ENCODE peak calls at places on chromosome 7, in six cellular contexts. X, K, P, B, T and I are unnamed samples.

GRCh38 chr7:112143567-112143966 is 62.6 kb downstream of the DOCK4 start:
- DNase-seq in T (no peak), K (no peak), X (no peak), P (no peak), B (no peak), I (no peak)

GRCh38 chr7:16847381-16847860 is 34.4 kb downstream of the AGR3 start:
- DNase-seq in P (no peak), K (no peak), B (no peak), X (peak), T (no peak), I (no peak)

GRCh38 chr7:29609162-29610030 is 45.8 kb downstream of the PRR15 start:
- DNase-seq in X (peak), B (peak), T (no peak), K (peak), P (peak), I (no peak)

GRCh38 chr7:41010418-41010817 is 692.5 kb downstream of the INHBA start:
- DNase-seq in X (no peak), K (no peak), P (no peak), B (no peak), T (no peak), I (no peak)

GRCh38 chr7:101594790-101595189 is 34.3 kb downstream of the MYL10 start:
- DNase-seq in B (no peak), P (no peak), K (no peak), X (no peak), T (no peak), I (no peak)

GRCh38 chr7:110569486-110569885 is 521.4 kb upstream of the LRRN3 start:
- DNase-seq in B (no peak), K (no peak), X (no peak), P (no peak), T (no peak), I (no peak)

GRCh38 chr7:129924602-129925001 is 28.2 kb downstream of the UBE2H start:
- DNase-seq in K (peak), X (no peak), P (no peak), B (no peak), T (no peak), I (no peak)

GRCh38 chr7:98626393-98627061 is 9.4 kb downstream of the NPTX2 start:
- DNase-seq in B (no peak), T (no peak), K (no peak), X (no peak), P (no peak), I (no peak)

GRCh38 chr7:12016439-12016838 is 184.4 kb upstream of the THSD7A start:
- DNase-seq in B (no peak), P (no peak), X (no peak), T (no peak), K (no peak), I (no peak)

GRCh38 chr7:14836571-14837189 is 65.9 kb downstream of the DGKB start:
- DNase-seq in P (peak), T (no peak), K (peak), B (no peak), X (no peak), I (peak)

GRCh38 chr7:19116121-19117080 is 1.0 kb downstream of the TWIST1 start:
- DNase-seq in P (no peak), K (peak), X (no peak), B (no peak), T (no peak), I (peak)

GRCh38 chr7:122305475-122306319 is 1.1 kb upstream of the FEZF1 start:
- DNase-seq in B (no peak), K (peak), P (peak), X (no peak), T (no peak), I (no peak)

GRCh38 chr7:137335814-137336213 is 7.7 kb downstream of the PTN start:
- DNase-seq in K (no peak), P (no peak), B (no peak), X (no peak), T (no peak), I (no peak)

GRCh38 chr7:69656890-69657289 is 58.6 kb downstream of the AUTS2 start:
- DNase-seq in P (no peak), B (no peak), T (no peak), K (no peak), X (no peak), I (no peak)

GRCh38 chr7:109844362-109844761 is 1246.6 kb upstream of the LRRN3 start:
- DNase-seq in T (no peak), K (no peak), X (peak), B (no peak), P (peak), I (no peak)

GRCh38 chr7:351256-351655 is 61.3 kb downstream of the FOXL3 start:
- DNase-seq in P (no peak), X (no peak), T (no peak), K (no peak), B (no peak), I (no peak)

GRCh38 chr7:74176555-74176954 is 2.4 kb downstream of the EIF4H start:
- DNase-seq in K (no peak), P (no peak), X (no peak), T (no peak), B (no peak), I (no peak)

GRCh38 chr7:22231141-22231540 is 125.8 kb downstream of the RAPGEF5 start:
- DNase-seq in T (no peak), B (no peak), X (no peak), K (no peak), P (no peak), I (no peak)

GRCh38 chr7:75762350-75762917 is 9.6 kb downstream of the CCL26 start:
- DNase-seq in K (no peak), T (peak), P (peak), B (peak), X (peak), I (no peak)

GRCh38 chr7:47503283-47503682 is 78.6 kb downstream of the TNS3 start:
- DNase-seq in K (no peak), X (no peak), P (no peak), T (no peak), B (no peak), I (no peak)

GRCh38 chr7:64574481-64575159 is 11.7 kb upstream of the ZNF680 start:
- DNase-seq in B (no peak), X (no peak), K (peak), T (no peak), P (no peak), I (no peak)

GRCh38 chr7:42315631-42316030 is 78.6 kb upstream of the GLI3 start:
- DNase-seq in B (no peak), P (no peak), K (no peak), T (no peak), X (no peak), I (no peak)

GRCh38 chr7:39357648-39358047 is 208.6 kb upstream of the YAE1 start:
- DNase-seq in T (no peak), K (peak), X (no peak), P (peak), B (peak), I (peak)

GRCh38 chr7:118590107-118590506 is 365.6 kb downstream of the ANKRD7 start:
- DNase-seq in B (no peak), X (no peak), K (peak), T (no peak), P (peak), I (peak)

GRCh38 chr7:93442478-93443224 is 131.9 kb downstream of the CALCR start:
- DNase-seq in X (peak), B (peak), K (peak), T (no peak), P (peak), I (peak)

GRCh38 chr7:31069880-31070555 is 17.9 kb downstream of the ADCYAP1R1 start:
- DNase-seq in X (no peak), P (no peak), B (no peak), T (no peak), K (no peak), I (no peak)

GRCh38 chr7:41425926-41426325 is 277.0 kb downstream of the INHBA start:
- DNase-seq in P (no peak), T (no peak), X (no peak), B (no peak), K (no peak), I (no peak)

GRCh38 chr7:112116894-112117293 is 89.3 kb downstream of the DOCK4 start:
- DNase-seq in X (no peak), B (no peak), K (no peak), P (no peak), T (no peak), I (no peak)

GRCh38 chr7:40303996-40304395 is 169.2 kb downstream of the SUGCT start:
- DNase-seq in K (no peak), T (no peak), P (no peak), B (no peak), X (no peak), I (no peak)

GRCh38 chr7:132367007-132367406 is 209.3 kb downstream of the PLXNA4 start:
- DNase-seq in P (no peak), X (no peak), B (no peak), T (no peak), K (no peak), I (no peak)

GRCh38 chr7:74306737-74307469 is 17.7 kb downstream of the CLIP2 start:
- DNase-seq in K (no peak), B (peak), X (no peak), T (no peak), P (no peak), I (no peak)

GRCh38 chr7:18087031-18087686 is 59.5 kb upstream of the PRPS1L1 start:
- DNase-seq in X (no peak), K (peak), P (no peak), B (no peak), T (no peak), I (no peak)

GRCh38 chr7:92503767-92504166 is 24.6 kb downstream of the PEX1 start:
- DNase-seq in T (no peak), K (no peak), P (no peak), X (no peak), B (no peak), I (no peak)

GRCh38 chr7:155428171-155428834 is 29.6 kb upstream of the EN2 start:
- DNase-seq in P (no peak), K (no peak), X (no peak), B (no peak), T (no peak), I (no peak)

GRCh38 chr7:102834999-102835398 is 77.8 kb upstream of the LRRC17 start:
- DNase-seq in T (peak), X (peak), B (no peak), K (no peak), P (peak), I (no peak)

GRCh38 chr7:76063525-76063924 is 15.6 kb downstream of the MDH2 start:
- DNase-seq in X (no peak), B (peak), K (no peak), P (no peak), T (no peak), I (no peak)

GRCh38 chr7:34759477-34760125 is 101.6 kb downstream of the NPSR1 start:
- DNase-seq in T (no peak), P (peak), K (no peak), X (peak), B (peak), I (peak)

GRCh38 chr7:41889472-41889871 is 186.6 kb upstream of the INHBA start:
- DNase-seq in K (no peak), B (no peak), P (no peak), T (no peak), X (no peak), I (no peak)

DNA sequence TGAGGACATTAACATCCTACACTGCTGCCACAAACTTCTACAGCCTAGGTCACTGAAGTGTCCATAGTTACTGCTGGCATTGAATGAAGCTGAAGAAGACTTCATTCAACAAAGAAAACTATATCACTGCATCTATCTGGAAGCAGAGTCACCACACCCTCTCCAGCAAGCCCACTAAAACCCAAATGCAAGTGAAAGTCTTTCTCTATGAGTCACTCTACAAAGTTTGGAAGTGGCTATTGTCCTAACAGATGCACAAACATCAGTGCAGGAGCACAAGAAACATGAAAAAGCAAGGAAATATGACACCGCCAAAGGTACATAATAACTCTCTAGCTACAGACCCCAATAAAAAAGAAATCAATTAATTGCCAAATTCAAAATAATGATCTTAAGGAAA is 43.5 kb upstream of the CAMK2B start:
- DNase-seq in K (no peak), P (no peak), T (no peak), X (peak), B (no peak), I (no peak)
- TF ChIP-seq ZNF274 in K (no peak), P (no peak), T (no peak), X (no peak), B (no peak), I (no peak)

DNA sequence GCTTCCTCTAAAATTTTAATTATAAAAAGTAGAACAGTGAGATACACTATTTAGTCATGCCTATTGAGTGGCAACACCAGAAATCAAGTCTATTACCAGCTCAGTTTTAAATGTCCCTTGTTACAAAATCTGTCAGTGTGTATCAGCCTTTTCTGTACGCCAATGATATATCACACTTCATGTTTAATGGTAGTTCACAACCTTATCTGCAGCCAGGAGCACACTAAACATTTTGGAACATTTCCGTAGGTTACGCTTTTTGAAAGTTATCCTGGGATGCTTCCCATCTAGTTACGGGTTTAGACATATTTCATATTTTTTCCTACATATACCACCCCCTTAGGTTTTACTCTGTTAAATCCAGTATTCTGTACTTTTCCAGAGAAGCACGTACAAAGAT is 5.4 kb downstream of the HNRNPA2B1 start:
- DNase-seq in X (no peak), T (no peak), P (no peak), K (no peak), B (no peak), I (no peak)
- H3K9ac ChIP-seq in X (no peak), T (no peak), P (no peak), K (no peak), B (no peak), I (no peak)

GRCh38 chr7:140920745-140921144 is 4.0 kb downstream of the BRAF start:
- DNase-seq in B (no peak), K (no peak), P (no peak), X (no peak), T (no peak), I (no peak)

GRCh38 chr7:140911746-140912145 is 13.0 kb downstream of the BRAF start:
- DNase-seq in T (no peak), X (no peak), B (no peak), K (no peak), P (no peak), I (no peak)

GRCh38 chr7:140918236-140918635 is 6.5 kb downstream of the BRAF start:
- DNase-seq in K (no peak), B (no peak), X (no peak), T (no peak), P (no peak), I (no peak)

GRCh38 chr7:140915948-140916555 is 8.7 kb downstream of the BRAF start:
- DNase-seq in P (no peak), K (no peak), B (no peak), X (no peak), T (no peak), I (no peak)

GRCh38 chr7:140917258-140917657 is 7.5 kb downstream of the BRAF start:
- DNase-seq in X (no peak), T (no peak), B (no peak), K (no peak), P (no peak), I (no peak)
- TF ChIP-seq ZNF274 in X (no peak), T (no peak), B (no peak), K (no peak), P (no peak), I (no peak)

GRCh38 chr7:1663857-1664651 is 6.0 kb upstream of the ELFN1 start:
- DNase-seq in P (no peak), B (peak), T (no peak), X (no peak), K (peak), I (no peak)

GRCh38 chr7:1663243-1663642 is 6.8 kb upstream of the ELFN1 start:
- DNase-seq in K (no peak), T (no peak), B (peak), X (no peak), P (no peak), I (no peak)

GRCh38 chr7:1666251-1666778 is 3.8 kb upstream of the ELFN1 start:
- DNase-seq in K (peak), X (no peak), P (no peak), T (no peak), B (peak), I (no peak)

GRCh38 chr7:1665721-1666250 is 4.3 kb upstream of the ELFN1 start:
- DNase-seq in X (no peak), B (peak), T (no peak), P (no peak), K (peak), I (no peak)

DNA sequence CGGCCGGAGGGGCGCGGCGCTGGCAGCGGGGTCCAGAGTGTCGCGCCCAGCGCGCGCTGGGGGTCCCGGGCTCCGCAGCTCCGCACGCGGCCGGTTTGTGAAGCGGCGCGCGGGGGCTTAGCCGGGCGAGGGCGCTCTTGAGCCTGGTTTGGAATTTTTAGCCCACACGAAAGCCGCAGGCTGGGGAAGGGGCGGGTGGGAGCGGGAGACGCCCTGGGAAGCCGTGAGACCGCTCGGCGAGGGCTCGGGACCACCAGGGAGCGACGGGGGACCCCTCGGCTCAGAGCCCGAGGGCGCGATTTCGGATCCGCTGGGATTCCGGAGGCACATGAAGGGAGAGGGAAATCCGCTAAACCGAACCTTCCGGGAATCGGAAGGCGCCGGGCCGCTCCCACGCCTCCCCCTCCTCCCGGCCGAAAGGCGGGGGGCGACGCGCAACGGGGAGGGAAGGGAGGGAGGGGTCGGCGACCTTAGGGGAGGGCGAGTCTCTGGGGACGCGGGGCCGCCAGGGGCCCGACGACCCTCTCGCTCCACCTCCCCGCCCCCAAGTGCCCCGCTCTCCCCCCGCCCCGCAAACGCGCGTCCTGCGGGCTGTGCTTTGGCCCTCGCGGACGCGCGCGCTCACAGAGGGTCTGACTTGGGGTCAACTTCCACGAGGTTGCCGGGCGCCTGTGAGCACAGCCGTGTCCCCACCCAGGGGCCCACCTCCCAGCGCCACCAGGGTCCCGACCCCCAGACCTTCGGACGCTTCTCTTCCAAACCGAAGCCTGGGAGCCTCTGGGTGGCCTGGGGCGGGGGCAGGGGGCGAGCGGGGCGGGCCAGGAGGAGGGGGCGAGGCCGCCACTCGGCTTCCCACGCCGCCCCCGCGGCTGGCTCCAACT is 5.1 kb upstream of the ELFN1 start:
- DNase-seq in T (no peak), B (peak), P (peak), X (peak), K (peak), I (peak)
- H3K9ac ChIP-seq in T (no peak), B (peak), P (peak), X (peak), K (no peak), I (peak)

DNA sequence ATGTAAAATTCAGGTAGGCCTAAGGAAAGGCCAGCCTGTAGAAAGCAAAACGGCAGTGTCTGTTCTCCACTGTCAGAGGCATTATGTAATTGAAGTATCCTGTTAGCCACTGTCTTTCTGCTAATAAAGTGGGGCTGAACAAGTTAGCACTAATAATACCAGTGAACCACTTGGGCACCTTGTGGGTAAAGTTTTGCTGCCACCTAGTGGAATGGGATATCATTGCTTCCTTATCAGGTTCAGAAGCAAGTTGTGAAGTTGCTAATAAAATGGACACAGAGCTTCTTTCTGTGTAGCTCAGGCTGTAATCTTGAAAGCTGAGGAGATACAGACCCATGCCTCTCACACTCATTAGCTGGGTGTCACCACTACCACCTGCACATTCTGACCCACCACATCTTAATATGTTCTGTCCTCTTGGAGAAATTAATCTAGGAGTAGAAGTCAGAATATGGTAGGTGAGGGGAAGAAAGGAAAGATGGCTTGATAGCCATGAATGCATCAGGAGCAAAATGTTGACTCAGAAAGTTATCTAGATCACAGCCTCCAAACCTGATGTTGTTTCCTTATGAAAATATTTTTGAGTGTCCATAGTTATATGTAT is 175.1 kb downstream of the SEPTIN7 start:
- DNase-seq in B (peak), P (peak), X (peak), K (no peak), T (peak), I (peak)
- TF ChIP-seq ZNF274 in B (no peak), P (no peak), X (no peak), K (no peak), T (no peak), I (no peak)